ENCODE peak calls at places on chromosomes 12 and 14, in six cellular contexts. Q is activated CD4-positive, alpha-beta T cell treated with anti-CD3 and anti-CD28 coated beads, Interleukin-2, amount 50 U/mL, for 1 hour; T is NCI-H1930; I is substantia nigra; O is HT1080; H is tibial artery. G is an unnamed sample.

GRCh38 chr12:57235012-57235727 is 5.7 kb downstream of the SHMT2 start:
- DNase-seq in Q (no peak), T (no peak), I (no peak), O (no peak), H (peak; percentile 82), G (no peak)

GRCh38 chr14:96734076-96734622 is 63.0 kb upstream of the VRK1 start:
- DNase-seq in Q (no peak), T (no peak), I (no peak), O (no peak), H (no peak), G (no peak)

GRCh38 chr12:104212516-104212915 is 3.1 kb upstream of the TXNRD1 start:
- DNase-seq in Q (no peak), T (no peak), I (no peak), O (no peak), H (no peak), G (no peak)

GRCh38 chr14:102574840-102575478 is 17.5 kb upstream of the RCOR1 start:
- DNase-seq in Q (no peak), T (no peak), I (no peak), O (no peak), H (no peak), G (no peak)

GRCh38 chr12:4866288-4866687 is 43.4 kb upstream of the KCNA1 start:
- DNase-seq in Q (no peak), T (no peak), I (no peak), O (no peak), H (no peak), G (no peak)

GRCh38 chr12:122006186-122006926 is 15.3 kb upstream of the BCL7A start:
- DNase-seq in Q (no peak), T (no peak), I (no peak), O (no peak), H (no peak), G (no peak)

GRCh38 chr14:69685716-69686115 is 74.3 kb downstream of the SUSD6 start:
- DNase-seq in Q (peak; percentile 20), T (no peak), I (peak; percentile 41), O (no peak), H (peak; percentile 65), G (peak; percentile 43)

GRCh38 chr12:77591959-77592358 is 238.7 kb upstream of the NAV3 start:
- DNase-seq in Q (no peak), T (peak; percentile 60), I (no peak), O (no peak), H (no peak), G (peak; percentile 58)